ENCODE peak calls at places on chromosomes 3 and 15, in six cellular contexts. E is ELR; J is EL; Z is effector CD8-positive, alpha-beta T cell; F is globus pallidus; H is T47D. Y is an unnamed sample.

GRCh38 chr15:60062826-60063225 is 58.7 kb downstream of the FOXB1 start:
- DNase-seq in E (peak), J (peak), Z (no peak), F (no peak), H (no peak), Y (no peak)

GRCh38 chr15:40564591-40565332 is at the start of gene CCDC32:
- DNase-seq in E (peak), J (peak), Z (peak), F (peak), H (peak), Y (peak)

GRCh38 chr3:185658504-185658912 is 72.4 kb downstream of the SENP2 start:
- DNase-seq in E (peak), J (peak), Z (no peak), F (no peak), H (no peak), Y (no peak)

GRCh38 chr3:53921296-53921695 is 29.6 kb upstream of the SELENOK start:
- DNase-seq in E (peak), J (peak), Z (no peak), F (no peak), H (peak), Y (no peak)

GRCh38 chr3:12796171-12797123 is at the start of gene CAND2:
- DNase-seq in E (peak), J (peak), Z (peak), F (peak), H (no peak), Y (peak)

GRCh38 chr3:122560680-122561079 is 3.4 kb downstream of the PARP9 start:
- DNase-seq in E (peak), J (peak), Z (peak), F (peak), H (peak), Y (no peak)

GRCh38 chr3:148951599-148952361 is 39.6 kb upstream of the GYG1 start:
- DNase-seq in E (no peak), J (no peak), Z (no peak), F (no peak), H (no peak), Y (no peak)

GRCh38 chr3:62600033-62600432 is 226.7 kb upstream of the FEZF2 start:
- DNase-seq in E (no peak), J (no peak), Z (no peak), F (no peak), H (no peak), Y (no peak)

GRCh38 chr15:75200765-75201608 is 695 bp upstream of the C15orf39 start:
- DNase-seq in E (peak), J (peak), Z (peak), F (no peak), H (peak), Y (peak)

GRCh38 chr3:123392871-123393620 is 55.8 kb downstream of the ADCY5 start:
- DNase-seq in E (peak), J (peak), Z (no peak), F (no peak), H (no peak), Y (no peak)

GRCh38 chr3:182384182-182384581 is 409.1 kb upstream of the ATP11B start:
- DNase-seq in E (no peak), J (no peak), Z (no peak), F (no peak), H (no peak), Y (no peak)

GRCh38 chr3:31546725-31547124 is 14.0 kb downstream of the STT3B start:
- DNase-seq in E (no peak), J (no peak), Z (no peak), F (no peak), H (no peak), Y (no peak)

GRCh38 chr3:186826316-186826977 is 16.1 kb upstream of the ADIPOQ start:
- DNase-seq in E (no peak), J (no peak), Z (no peak), F (no peak), H (no peak), Y (no peak)

GRCh38 chr15:65259367-65259781 is 27.3 kb downstream of the PARP16 start:
- DNase-seq in E (no peak), J (no peak), Z (no peak), F (no peak), H (no peak), Y (no peak)

GRCh38 chr15:50828610-50829206 is 63.2 kb upstream of the SPPL2A start:
- DNase-seq in E (peak), J (peak), Z (no peak), F (no peak), H (no peak), Y (no peak)

GRCh38 chr3:56835626-56836025 is 33.9 kb upstream of the ARHGEF3 start:
- DNase-seq in E (peak), J (peak), Z (no peak), F (no peak), H (no peak), Y (no peak)

GRCh38 chr15:31402511-31403056 is 75.9 kb downstream of the KLF13 start:
- DNase-seq in E (no peak), J (no peak), Z (no peak), F (no peak), H (no peak), Y (no peak)

GRCh38 chr3:126993436-126993835 is 10.5 kb downstream of the PLXNA1 start:
- DNase-seq in E (no peak), J (no peak), Z (no peak), F (no peak), H (no peak), Y (no peak)

GRCh38 chr3:8847317-8847716 is 77.9 kb upstream of the OXTR start:
- DNase-seq in E (no peak), J (no peak), Z (no peak), F (no peak), H (no peak), Y (no peak)

Y was measured in H1.